ENCODE peak calls at places on chromosomes 1 and 21, in four cellular contexts. A, T, H and W are unnamed samples.

GRCh38 chr21:43339668-43340067 is 87.3 kb downstream of the SIK1 start:
- DNase-seq in A (no peak), T (no peak), H (no peak), W (no peak)

GRCh38 chr1:68175621-68176398 is 56.5 kb downstream of the WLS start:
- DNase-seq in H (no peak), T (no peak), A (no peak), W (no peak)

GRCh38 chr1:51373898-51374297 is 43.5 kb upstream of the TTC39A start:
- DNase-seq in H (no peak), T (no peak), A (no peak), W (no peak)

GRCh38 chr1:21247892-21248715 is 42.2 kb downstream of the ECE1 start:
- DNase-seq in H (no peak), T (no peak), A (no peak), W (no peak)

GRCh38 chr1:227885648-227886502 is 61.9 kb downstream of the WNT9A start:
- DNase-seq in H (no peak), A (peak), T (peak), W (peak)

GRCh38 chr1:25802915-25803314 is 2.9 kb downstream of the SELENON start:
- DNase-seq in T (no peak), A (no peak), H (no peak), W (no peak)

GRCh38 chr1:145960468-145961108 is 2.8 kb upstream of the LIX1L start:
- DNase-seq in H (no peak), A (no peak), T (no peak), W (no peak)

GRCh38 chr1:209207701-209208286 is 375.7 kb upstream of the CAMK1G start:
- DNase-seq in H (no peak), T (no peak), A (peak), W (peak)

GRCh38 chr1:65939636-65940035 is 146.9 kb downstream of the PDE4B start:
- DNase-seq in A (no peak), H (no peak), T (no peak), W (no peak)

GRCh38 chr1:27562021-27562420 is 41.9 kb downstream of the AHDC1 start:
- DNase-seq in H (no peak), T (no peak), A (peak), W (no peak)

GRCh38 chr1:8373547-8374270 is 55.8 kb downstream of the SLC45A1 start:
- DNase-seq in A (no peak), H (no peak), T (peak), W (no peak)

GRCh38 chr1:205510308-205510950 is 6.0 kb downstream of the CDK18 start:
- DNase-seq in T (no peak), H (no peak), A (no peak), W (no peak)

GRCh38 chr1:26994020-26994745 is 691 bp downstream of the TRNP1 start:
- DNase-seq in T (no peak), A (peak), H (no peak), W (no peak)

GRCh38 chr1:54794401-54795099 is 6.6 kb downstream of the TTC22 start:
- DNase-seq in A (no peak), T (no peak), H (no peak), W (no peak)
- TF ChIP-seq JUND in A (no peak), T (no peak), H (no peak), W (no peak)

GRCh38 chr1:119492763-119493162 is 14.2 kb upstream of the HSD3B1 start:
- DNase-seq in A (no peak), T (no peak), H (no peak), W (no peak)
- TF ChIP-seq EGR1 in A (no peak), T (no peak), H (no peak), W (no peak)

DNA sequence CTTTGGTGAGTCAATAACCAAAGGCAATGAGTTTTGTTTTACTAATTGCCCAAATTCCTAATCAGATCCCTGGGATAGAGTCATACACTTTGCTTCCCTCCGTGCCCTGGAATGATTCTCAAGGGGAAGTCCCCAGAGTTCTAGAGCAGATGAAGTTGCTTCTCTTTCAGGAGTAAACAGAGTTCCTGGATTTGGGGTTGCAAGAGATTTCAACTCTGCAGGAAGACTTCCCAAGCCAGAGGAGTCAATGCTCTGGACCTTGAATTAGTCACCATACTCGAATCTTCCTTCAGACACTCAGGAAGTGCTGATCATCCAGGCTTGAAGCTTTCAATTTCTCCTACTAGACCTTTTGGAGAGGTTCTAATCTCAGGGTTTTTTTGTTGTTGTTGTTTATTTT is 39.6 kb downstream of the FCER1A start:
- DNase-seq in A (no peak), T (no peak), H (no peak), W (no peak)
- TF ChIP-seq JUND in A (no peak), T (no peak), H (no peak), W (no peak)

DNA sequence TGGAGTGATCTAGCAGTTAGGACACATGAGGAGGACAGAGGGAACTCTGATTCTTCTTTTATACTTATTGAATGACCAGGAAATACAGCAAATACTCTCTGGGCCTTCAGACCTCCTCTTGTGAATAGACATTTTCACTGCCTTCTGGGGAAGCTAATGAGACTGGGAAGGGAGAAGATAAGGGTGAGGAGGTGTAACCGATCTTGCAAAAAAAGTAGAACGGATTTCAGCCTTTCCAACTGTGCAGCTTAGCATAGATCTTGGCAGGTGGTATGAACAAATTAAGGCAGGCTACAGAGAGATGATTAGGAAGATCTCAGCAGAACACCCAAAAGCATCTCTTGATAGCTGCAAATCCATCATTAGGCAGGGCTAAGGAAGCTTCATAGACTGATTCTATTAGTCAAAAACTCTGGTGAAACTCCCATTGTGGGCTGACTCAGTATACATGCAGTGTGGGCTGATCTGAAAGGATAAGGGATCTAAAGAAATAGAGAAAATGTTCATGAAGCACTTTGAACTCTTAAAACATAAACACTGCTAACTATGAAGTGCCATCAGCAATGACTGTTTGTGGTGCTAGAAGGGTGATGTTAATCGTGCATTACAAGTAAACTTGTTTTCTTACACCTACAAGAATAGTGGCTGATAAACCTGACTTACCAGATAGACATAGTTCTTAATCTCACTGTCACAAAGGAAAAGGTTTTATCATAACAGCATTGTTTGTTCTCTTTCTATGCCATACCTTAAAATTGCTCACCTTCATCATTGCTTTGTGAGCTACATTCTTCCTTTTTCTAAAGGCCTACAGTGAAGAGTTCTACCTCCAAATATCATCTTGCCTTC is 85.5 kb upstream of the PALMD start:
- DNase-seq in T (no peak), H (no peak), A (no peak), W (no peak)
- TF ChIP-seq EGR1 in T (no peak), H (no peak), A (no peak), W (no peak)

GRCh38 chr1:47432071-47433036 is 5.5 kb upstream of the FOXD2 start:
- DNase-seq in A (peak), T (no peak), H (peak), W (peak)
- TF ChIP-seq JUND in A (peak), T (no peak), H (no peak), W (no peak)

DNA sequence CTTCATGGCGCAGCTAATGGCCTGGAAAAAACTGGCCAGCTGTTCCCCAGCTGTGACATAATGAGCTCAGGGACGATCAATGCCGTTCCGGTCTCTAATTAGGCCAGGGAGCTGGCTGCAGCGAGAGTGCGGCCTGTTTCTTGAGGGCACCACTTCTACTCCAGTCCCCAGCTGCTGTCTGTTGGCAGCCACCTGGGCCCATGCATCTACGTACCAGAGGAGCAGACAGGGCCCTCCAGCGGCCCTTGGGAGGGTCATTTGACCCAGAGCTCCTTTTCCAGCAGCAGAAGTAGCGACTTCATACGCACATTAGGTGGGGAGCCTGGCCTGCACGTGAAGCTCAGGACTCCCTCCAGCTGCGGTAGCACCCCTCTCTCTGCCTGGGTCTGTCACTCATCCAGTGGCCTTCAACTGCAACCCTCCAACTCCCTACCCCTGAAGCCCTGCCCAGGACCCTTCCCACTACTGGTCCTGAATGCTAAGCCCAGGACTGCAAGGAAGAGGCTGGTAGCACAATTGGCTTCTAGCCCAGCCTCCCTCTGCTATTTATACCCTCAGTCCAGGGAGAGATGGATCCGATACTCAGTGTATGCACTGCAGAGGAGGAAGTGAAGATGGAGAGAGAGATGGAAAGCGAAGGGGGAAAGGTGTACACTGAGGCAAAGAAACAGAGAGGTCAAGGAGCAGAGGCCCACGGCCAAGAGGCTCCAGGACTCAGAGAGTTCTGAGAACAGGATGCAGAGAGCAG is 9.0 kb upstream of the GPR61 start:
- DNase-seq in T (no peak), A (no peak), H (no peak), W (no peak)
- TF ChIP-seq EGR1 in T (no peak), A (no peak), H (no peak), W (no peak)

DNA sequence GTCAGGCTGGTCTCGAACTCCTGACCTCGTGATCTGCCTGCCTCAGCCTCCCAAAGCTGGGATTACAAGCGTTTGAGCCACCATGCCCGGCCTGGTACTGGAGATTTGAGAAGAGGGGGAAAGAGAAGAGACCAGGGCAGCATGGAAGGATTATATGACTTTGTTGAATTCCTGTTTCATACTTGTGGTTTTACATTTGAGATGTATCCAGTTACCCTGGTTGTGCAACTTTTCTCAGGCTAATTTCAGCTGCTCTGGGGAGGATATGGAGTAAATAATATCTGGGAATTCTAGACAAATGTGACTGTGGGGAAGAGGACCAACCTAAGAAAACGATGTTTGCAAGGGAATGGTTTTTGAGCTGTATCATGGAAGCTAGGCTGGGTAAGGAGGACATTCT is 89.5 kb upstream of the GREM2 start:
- DNase-seq in T (no peak), A (no peak), H (no peak), W (no peak)
- TF ChIP-seq JUND in T (no peak), A (no peak), H (no peak), W (no peak)

GRCh38 chr1:113758631-113759340 is 500 bp downstream of the PHTF1 start:
- DNase-seq in T (peak), H (no peak), A (peak), W (peak)
- TF ChIP-seq EGR1 in T (no peak), H (no peak), A (peak), W (no peak)

DNA sequence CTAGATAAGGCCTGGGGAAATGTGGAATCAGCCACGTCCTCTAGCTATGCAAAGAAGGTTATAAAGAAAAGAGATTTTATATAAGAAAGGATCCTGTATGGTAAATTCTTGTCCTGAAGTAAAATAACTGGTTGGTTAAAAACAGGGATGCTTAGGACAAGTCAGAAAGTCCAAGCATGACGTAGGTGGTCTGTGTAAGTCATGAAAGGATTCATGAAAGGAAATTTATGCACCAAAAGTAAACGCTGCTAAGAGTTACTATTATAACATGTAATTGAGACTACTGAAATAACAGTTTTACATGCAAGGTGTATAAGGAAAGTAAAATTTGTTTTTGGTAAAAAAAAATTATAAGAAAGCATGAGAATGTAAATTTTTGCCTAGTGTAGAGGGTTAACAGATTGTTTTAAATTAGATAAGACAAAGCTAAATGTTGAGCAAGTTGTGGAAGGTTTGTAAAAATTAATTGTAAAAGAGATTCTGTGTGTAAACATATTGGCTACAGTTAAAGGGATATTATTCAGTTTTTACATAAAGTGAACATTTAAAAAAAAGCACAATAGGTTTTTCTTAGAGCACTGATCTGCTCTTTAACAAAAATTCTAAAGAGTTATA is 43.9 kb downstream of the PIGK start:
- DNase-seq in A (no peak), H (no peak), T (peak), W (no peak)
- TF ChIP-seq JUND in A (no peak), H (no peak), T (no peak), W (no peak)

DNA sequence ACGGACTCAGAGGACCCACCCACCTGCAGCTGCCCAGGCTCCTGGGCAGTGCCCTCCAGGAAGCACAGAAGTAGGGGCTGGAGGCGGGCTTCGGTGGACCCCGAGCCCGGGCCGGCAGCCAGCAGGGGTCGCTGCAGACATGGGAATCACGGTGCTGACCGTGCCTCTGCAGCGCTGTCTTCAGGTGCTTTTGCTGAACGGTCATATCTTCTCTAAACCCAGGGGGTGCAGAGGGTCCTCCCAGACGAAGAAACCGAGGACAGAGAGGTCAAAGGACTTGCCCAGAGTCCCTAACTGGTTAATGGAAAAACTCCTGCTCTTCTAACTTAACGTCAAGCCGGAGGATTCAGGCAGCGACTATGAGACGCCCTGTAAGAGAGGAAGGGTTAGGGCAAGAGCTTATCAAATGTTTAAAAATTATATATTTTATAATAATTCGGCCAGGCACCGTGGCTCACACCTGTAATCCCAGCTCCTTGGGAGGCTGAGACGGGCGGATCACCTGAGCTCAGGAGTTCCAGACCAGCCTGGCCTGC is 21.5 kb upstream of the LEFTY2 start:
- DNase-seq in T (no peak), H (no peak), A (peak), W (peak)
- TF ChIP-seq EGR1 in T (no peak), H (no peak), A (peak), W (no peak)